ENCODE peak calls at places on chromosomes 13 and 19, in seven cellular contexts. A is neural progenitor cell; F is stimulated activated CD4-positive, alpha-beta T cell treated with anti-CD3 and anti-CD28 coated beads, Interleukin-1b, Interleukin-23, amount 100 ng/mL, for 24 hours; Z is stimulated activated effector memory CD8-positive, alpha-beta T cell treated with anti-CD3 and anti-CD28 coated beads, Interleukin-12 subunit alpha, Interleukin-12 subunit beta, amount 100 ng/mL, for 72 hours; O is activated naive CD4-positive, alpha-beta T cell; G is NCI-H1105; K is ascending aorta. I is an unnamed sample.

GRCh38 chr13:43874512-43875092 is 4.9 kb downstream of the CCDC122 start:
- DNase-seq in K (no peak), G (no peak), O (no peak), Z (no peak), F (no peak), A (no peak), I (no peak)

GRCh38 chr19:38455031-38455430 is 21.5 kb downstream of the RYR1 start:
- DNase-seq in O (no peak), G (no peak), A (peak), F (no peak), K (no peak), Z (no peak), I (no peak)

GRCh38 chr13:59394526-59394925 is 769.2 kb downstream of the DIAPH3 start:
- DNase-seq in K (no peak), F (no peak), O (no peak), A (no peak), Z (no peak), G (no peak), I (no peak)

GRCh38 chr13:80030491-80030890 is 310.4 kb downstream of the SPRY2 start:
- DNase-seq in K (no peak), A (peak), F (no peak), G (no peak), Z (no peak), O (no peak), I (no peak)

GRCh38 chr13:65584126-65584525 is 1646.0 kb downstream of the PCDH9 start:
- DNase-seq in K (no peak), G (no peak), Z (no peak), A (no peak), F (no peak), O (no peak), I (no peak)

GRCh38 chr13:52162279-52163101 is 3.1 kb upstream of the NEK3 start:
- DNase-seq in G (no peak), A (peak), F (no peak), Z (no peak), O (no peak), K (no peak), I (no peak)

GRCh38 chr13:113049521-113049941 is 56.1 kb upstream of the F7 start:
- DNase-seq in O (no peak), A (no peak), G (no peak), K (no peak), Z (no peak), F (no peak), I (no peak)

GRCh38 chr19:18789883-18790565 is 1.1 kb downstream of the COMP start:
- DNase-seq in G (peak), Z (no peak), K (no peak), O (no peak), A (peak), F (peak), I (no peak)

GRCh38 chr19:5292843-5293606 is 47.6 kb downstream of the PTPRS start:
- DNase-seq in O (peak), K (peak), A (peak), F (peak), G (peak), Z (no peak), I (peak)

GRCh38 chr13:85228692-85229091 is 570.5 kb downstream of the SLITRK6 start:
- DNase-seq in G (no peak), K (no peak), O (no peak), F (no peak), Z (no peak), A (no peak), I (no peak)

GRCh38 chr19:42469311-42470239 is 26.8 kb upstream of the CXCL17 start:
- DNase-seq in G (no peak), K (no peak), A (no peak), O (no peak), Z (no peak), F (no peak), I (no peak)

GRCh38 chr13:37956536-37956935 is 87.0 kb upstream of the TRPC4 start:
- DNase-seq in Z (no peak), O (no peak), G (peak), K (no peak), A (no peak), F (no peak), I (no peak)

GRCh38 chr13:32468502-32469147 is 40.7 kb upstream of the N4BP2L1 start:
- DNase-seq in G (no peak), K (no peak), Z (no peak), F (no peak), O (no peak), A (no peak), I (no peak)

GRCh38 chr19:46303702-46304397 is 7.0 kb downstream of the HIF3A start:
- DNase-seq in G (no peak), O (no peak), K (no peak), F (no peak), A (peak), Z (no peak), I (no peak)

GRCh38 chr19:58037927-58038687 is 4.3 kb downstream of the ZSCAN1 start:
- DNase-seq in F (no peak), A (peak), K (no peak), Z (no peak), G (no peak), O (no peak), I (no peak)

GRCh38 chr19:42246143-42246868 is 3.9 kb upstream of the GSK3A start:
- DNase-seq in G (no peak), F (no peak), Z (no peak), A (peak), O (no peak), K (peak), I (no peak)

GRCh38 chr19:1566392-1567115 is 1.6 kb downstream of the MEX3D start:
- DNase-seq in O (no peak), Z (no peak), F (no peak), K (peak), A (peak), G (peak), I (peak)

GRCh38 chr19:37942516-37942902 is 35.5 kb downstream of the SIPA1L3 start:
- DNase-seq in K (no peak), Z (no peak), O (no peak), F (no peak), G (no peak), A (no peak), I (no peak)

GRCh38 chr19:29528946-29529645 is 3.3 kb downstream of the VSTM2B start:
- DNase-seq in O (no peak), Z (no peak), G (no peak), A (peak), F (no peak), K (no peak), I (no peak)

GRCh38 chr13:34542321-34542720 is 399.7 kb upstream of the NBEA start:
- DNase-seq in Z (no peak), A (no peak), F (no peak), G (no peak), K (no peak), O (no peak), I (no peak)

GRCh38 chr19:45505151-45505995 is 1.9 kb upstream of the VASP start:
- DNase-seq in Z (no peak), F (no peak), O (no peak), G (no peak), A (no peak), K (no peak), I (no peak)

GRCh38 chr13:113644800-113645199 is 13.2 kb downstream of the ATP4B start:
- DNase-seq in Z (no peak), O (no peak), F (no peak), A (no peak), K (no peak), G (no peak), I (no peak)

GRCh38 chr13:19818223-19818842 is 35.6 kb upstream of the PSPC1 start:
- DNase-seq in G (no peak), O (peak), F (peak), A (peak), K (no peak), Z (peak), I (peak)